ENCODE peak calls at places on chromosomes 5 and 9, in ten cellular contexts. Y is NCI-H1436; R is CD4-positive, alpha-beta memory T cell; F is NCI-H524; P is memory B cell; T is bronchial epithelial cell; Z is neural progenitor cell; U is colonic mucosa; D is activated T-helper 1 cell treated with Interleukin-2 at 50 U/mL for 16 hours; B is kidney glomerular epithelial cell. G is an unnamed sample.

GRCh38 chr5:136518814-136519213 is 153.5 kb upstream of the TRPC7 start:
- DNase-seq in B (peak; percentile 56), P (no peak), U (no peak), T (peak; percentile 64), F (peak; percentile 51), D (no peak), Y (no peak), R (no peak), Z (no peak), G (no peak)

GRCh38 chr5:8306289-8306688 is 437.3 kb downstream of the MTRR start:
- DNase-seq in T (no peak), U (no peak), R (no peak), Z (peak; percentile 46), Y (no peak), D (no peak), B (no peak), F (no peak), P (no peak), G (no peak)

GRCh38 chr9:123470991-123471770 is 115.2 kb downstream of the CRB2 start:
- DNase-seq in T (no peak), D (no peak), Y (no peak), F (no peak), R (no peak), B (no peak), Z (no peak), P (no peak), U (no peak), G (no peak)

GRCh38 chr5:123696948-123697347 is 185.0 kb downstream of the CSNK1G3 start:
- DNase-seq in Y (no peak), F (no peak), R (no peak), D (no peak), U (no peak), T (peak; percentile 22), Z (no peak), B (no peak), P (no peak), G (no peak)

GRCh38 chr5:57692582-57693487 is 210.2 kb upstream of the ACTBL2 start:
- DNase-seq in P (no peak), U (peak; percentile 36), T (peak; percentile 97), D (no peak), Z (peak; percentile 22), B (peak; percentile 78), F (no peak), Y (no peak), R (no peak), G (no peak)

GRCh38 chr5:1445895-1446601 is 808 bp upstream of the SLC6A3 start:
- DNase-seq in Z (peak; percentile 49), D (no peak), T (no peak), B (no peak), U (no peak), R (no peak), P (no peak), F (no peak), Y (no peak), G (no peak)

GRCh38 chr5:168328804-168329203 is 37.4 kb downstream of the WWC1 start:
- DNase-seq in U (peak; percentile 83), P (no peak), R (no peak), D (no peak), B (peak; percentile 70), Y (peak; percentile 5), Z (peak; percentile 47), T (no peak), F (no peak), G (peak; percentile 71)

GRCh38 chr5:73338201-73339126 is 110.1 kb downstream of the FOXD1 start:
- DNase-seq in D (no peak), P (no peak), F (no peak), B (peak; percentile 60), Y (peak; percentile 49), U (no peak), T (no peak), R (no peak), Z (no peak), G (no peak)

GRCh38 chr5:171975262-171975876 is 31.1 kb downstream of the FBXW11 start:
- DNase-seq in P (no peak), T (no peak), Y (no peak), F (no peak), R (no peak), U (no peak), B (peak; percentile 34), Z (no peak), D (no peak), G (no peak)

GRCh38 chr5:158922816-158923215 is 176.9 kb downstream of the EBF1 start:
- DNase-seq in T (no peak), R (no peak), F (peak; percentile 85), Z (no peak), B (no peak), Y (peak; percentile 90), U (no peak), D (no peak), P (no peak), G (peak; percentile 92)

GRCh38 chr5:51345106-51345505 is 38.1 kb upstream of the ISL1 start:
- DNase-seq in Y (no peak), F (no peak), P (no peak), R (no peak), U (no peak), Z (no peak), T (peak; percentile 43), D (no peak), B (no peak), G (no peak)

GRCh38 chr9:70042461-70043215 is 1.0 kb upstream of the MAMDC2 start:
- DNase-seq in T (peak; percentile 62), U (no peak), P (no peak), Z (no peak), B (no peak), D (no peak), Y (no peak), R (no peak), F (no peak), G (no peak)

GRCh38 chr5:138096997-138097828 is 13.4 kb downstream of the WNT8A start:
- DNase-seq in Y (no peak), B (no peak), F (no peak), P (no peak), D (no peak), T (peak; percentile 36), U (no peak), Z (no peak), R (no peak), G (no peak)

GRCh38 chr5:110086658-110087388 is 397.1 kb downstream of the MAN2A1 start:
- DNase-seq in B (no peak), R (peak; percentile 8), F (no peak), P (no peak), T (peak; percentile 97), D (no peak), Z (no peak), Y (no peak), U (no peak), G (no peak)

GRCh38 chr5:132510076-132510475 is 19.5 kb upstream of the IRF1 start:
- DNase-seq in R (no peak), T (peak; percentile 83), D (no peak), P (no peak), B (peak; percentile 79), U (no peak), Y (no peak), Z (no peak), F (no peak), G (no peak)

GRCh38 chr5:54590824-54591223 is 73.3 kb downstream of the SNX18 start:
- DNase-seq in B (no peak), D (no peak), P (no peak), R (no peak), T (no peak), U (no peak), F (no peak), Y (no peak), Z (no peak), G (no peak)

GRCh38 chr9:110531776-110532175 is 47.8 kb downstream of the SVEP1 start:
- DNase-seq in D (no peak), T (no peak), P (no peak), U (no peak), Z (no peak), B (no peak), F (peak; percentile 14), R (no peak), Y (no peak), G (no peak)

GRCh38 chr5:146428658-146429057 is 18.5 kb upstream of the TCERG1 start:
- DNase-seq in D (no peak), T (peak; percentile 8), Y (no peak), Z (no peak), B (no peak), P (no peak), R (no peak), F (no peak), U (peak; percentile 48), G (no peak)

GRCh38 chr5:147544556-147544955 is 34.7 kb upstream of the DPYSL3 start:
- DNase-seq in T (no peak), Y (no peak), Z (no peak), P (no peak), R (no peak), F (no peak), D (no peak), B (no peak), U (no peak), G (no peak)

GRCh38 chr5:124156408-124157027 is 589.9 kb downstream of the ZNF608 start:
- DNase-seq in F (no peak), T (no peak), R (no peak), U (no peak), Z (no peak), B (no peak), P (no peak), D (no peak), Y (no peak), G (peak; percentile 8)

GRCh38 chr5:42491699-42492098 is 68.5 kb downstream of the GHR start:
- DNase-seq in F (no peak), R (no peak), B (no peak), P (no peak), D (no peak), Y (no peak), U (no peak), T (no peak), Z (peak; percentile 42), G (no peak)

GRCh38 chr9:134550584-134550983 is 91.0 kb upstream of the COL5A1 start:
- DNase-seq in R (no peak), D (no peak), U (no peak), F (no peak), P (no peak), T (no peak), B (no peak), Y (no peak), Z (peak; percentile 26), G (no peak)

GRCh38 chr9:130872912-130873503 is 23.6 kb downstream of the QRFP start:
- DNase-seq in U (peak; percentile 92), Y (no peak), T (no peak), P (no peak), B (no peak), Z (no peak), F (no peak), R (no peak), D (no peak), G (no peak)

GRCh38 chr5:126100767-126101166 is 322.4 kb upstream of the GRAMD2B start:
- DNase-seq in B (no peak), T (no peak), D (no peak), Y (no peak), U (no peak), F (no peak), Z (peak; percentile 5), P (no peak), R (no peak), G (no peak)

GRCh38 chr9:133591985-133592384 is 17.2 kb downstream of the FAM163B start:
- DNase-seq in D (no peak), R (no peak), Z (no peak), F (no peak), B (no peak), T (no peak), P (no peak), Y (no peak), U (no peak), G (no peak)

GRCh38 chr5:139379626-139380449 is 3.3 kb downstream of the SLC23A1 start:
- DNase-seq in F (no peak), P (no peak), Z (no peak), Y (no peak), U (no peak), D (no peak), R (no peak), T (no peak), B (no peak), G (no peak)

GRCh38 chr9:113578877-113579269 is 115.3 kb downstream of the RGS3 start:
- DNase-seq in R (peak; percentile 72), Y (no peak), Z (no peak), D (peak; percentile 75), B (peak; percentile 99), T (peak; percentile 88), P (peak; percentile 55), F (no peak), U (peak; percentile 67), G (no peak)

GRCh38 chr5:54895816-54896341 is 89.5 kb downstream of the ESM1 start:
- DNase-seq in T (peak; percentile 59), D (no peak), R (no peak), P (no peak), F (peak; percentile 30), U (no peak), Z (peak; percentile 58), B (peak; percentile 61), Y (peak; percentile 29), G (peak; percentile 29)

G was measured in NCI-H1105 treated with DMSO at 0.1 percent for 48 hours.